ENCODE peak calls at places on chromosomes 7 and 10, in ten cellular contexts. X is WTC11; I is Calu3; F is astrocyte of the spinal cord; G is tibial nerve; S is heart right ventricle; C is neural crest cell; V is CD8-positive, alpha-beta T cell; N is AG04450; T is uterus. O is an unnamed sample.

GRCh38 chr7:86600506-86601290 is 43.0 kb upstream of the GRM3 start:
- DNase-seq in F (no peak), C (no peak), I (peak), V (no peak), N (no peak), T (no peak), S (no peak), G (no peak), X (peak), O (no peak)

GRCh38 chr7:40015790-40016296 is 65.8 kb downstream of the CDK13 start:
- DNase-seq in N (no peak), C (no peak), T (peak), F (peak), G (no peak), V (no peak), X (no peak), S (no peak), I (peak), O (peak)

GRCh38 chr7:81415181-81415580 is 354.7 kb downstream of the HGF start:
- DNase-seq in C (no peak), S (no peak), T (no peak), N (no peak), I (no peak), F (peak), X (no peak), V (no peak), G (no peak), O (peak)

GRCh38 chr7:4018917-4019316 is 663.2 kb upstream of the FOXK1 start:
- DNase-seq in X (no peak), V (no peak), C (no peak), F (no peak), S (no peak), T (no peak), N (no peak), G (no peak), I (no peak), O (no peak)

GRCh38 chr7:35384761-35385700 is 131.1 kb upstream of the TBX20 start:
- DNase-seq in G (no peak), S (peak), V (no peak), T (no peak), C (no peak), X (no peak), F (no peak), N (no peak), I (no peak), O (no peak)

GRCh38 chr10:20271490-20271889 is 455.3 kb downstream of the PLXDC2 start:
- DNase-seq in G (no peak), T (no peak), S (no peak), N (no peak), F (no peak), V (no peak), X (no peak), C (no peak), I (no peak), O (no peak)

GRCh38 chr10:804787-805634 is 115.5 kb upstream of the DIP2C start:
- DNase-seq in N (no peak), V (no peak), G (no peak), I (no peak), C (no peak), T (no peak), X (no peak), S (no peak), F (no peak), O (no peak)

GRCh38 chr10:115720121-115720520 is 552.9 kb downstream of the GFRA1 start:
- DNase-seq in T (no peak), F (no peak), X (no peak), V (no peak), I (no peak), C (no peak), N (no peak), S (no peak), G (no peak), O (no peak)

GRCh38 chr10:130038611-130039109 is 72.0 kb downstream of the C10orf143 start:
- DNase-seq in F (no peak), C (no peak), I (no peak), V (no peak), X (no peak), T (no peak), N (no peak), S (no peak), G (no peak), O (no peak)

GRCh38 chr10:59833810-59834209 is 72.5 kb downstream of the CCDC6 start:
- DNase-seq in C (no peak), N (no peak), I (no peak), T (no peak), V (no peak), F (no peak), X (no peak), G (no peak), S (no peak), O (no peak)

GRCh38 chr7:47198159-47198558 is 383.8 kb downstream of the TNS3 start:
- DNase-seq in C (no peak), N (no peak), X (no peak), S (no peak), V (no peak), T (no peak), F (no peak), G (no peak), I (no peak), O (no peak)

GRCh38 chr7:69367785-69368184 is 230.5 kb upstream of the AUTS2 start:
- DNase-seq in V (no peak), N (no peak), I (no peak), G (no peak), F (no peak), X (no peak), C (no peak), S (no peak), T (no peak), O (no peak)

GRCh38 chr10:60848126-60848525 is 69.8 kb downstream of the CDK1 start:
- DNase-seq in N (no peak), F (peak), C (no peak), I (peak), V (no peak), G (no peak), T (peak), X (no peak), S (peak), O (peak)

GRCh38 chr10:85597006-85597405 is 769.6 kb downstream of the GRID1 start:
- DNase-seq in N (no peak), T (no peak), S (no peak), F (no peak), I (no peak), X (no peak), C (no peak), G (no peak), V (no peak), O (no peak)

GRCh38 chr10:122164815-122165491 is 106.1 kb upstream of the BTBD16 start:
- DNase-seq in N (no peak), F (no peak), V (no peak), G (no peak), I (no peak), C (no peak), S (no peak), X (no peak), T (no peak), O (no peak)

GRCh38 chr7:113891828-113892227 is 27.0 kb downstream of the PPP1R3A start:
- DNase-seq in N (peak), T (no peak), C (no peak), S (no peak), V (no peak), G (no peak), I (no peak), X (no peak), F (peak), O (no peak)

GRCh38 chr7:70829221-70830059 is 302.5 kb upstream of the GALNT17 start:
- DNase-seq in N (no peak), X (peak), G (peak), V (peak), F (peak), I (peak), T (peak), S (peak), C (peak), O (peak)

GRCh38 chr7:30548762-30549344 is 44.2 kb upstream of the GGCT start:
- DNase-seq in C (peak), N (peak), V (peak), X (peak), G (peak), S (peak), T (peak), I (peak), F (peak), O (peak)

GRCh38 chr7:29950480-29950879 is 39.1 kb downstream of the SCRN1 start:
- DNase-seq in I (no peak), N (no peak), T (no peak), G (no peak), X (no peak), C (no peak), S (no peak), F (no peak), V (no peak), O (no peak)

GRCh38 chr10:47276071-47276470 is 23.9 kb upstream of the GDF10 start:
- DNase-seq in C (no peak), V (no peak), N (no peak), S (no peak), X (no peak), F (no peak), I (no peak), G (no peak), T (no peak), O (no peak)

GRCh38 chr7:131110294-131111080 is 217.2 kb upstream of the MKLN1 start:
- DNase-seq in I (peak), N (no peak), C (no peak), T (peak), X (no peak), V (no peak), S (peak), G (peak), F (peak), O (peak)

GRCh38 chr7:36312064-36312914 is 77.4 kb upstream of the ANLN start:
- DNase-seq in C (no peak), V (peak), I (peak), N (no peak), T (no peak), S (no peak), G (no peak), X (peak), F (no peak), O (no peak)

GRCh38 chr7:101947899-101948298 is 130.5 kb downstream of the CUX1 start:
- DNase-seq in V (no peak), X (no peak), T (peak), F (no peak), C (no peak), S (peak), N (no peak), G (no peak), I (no peak), O (no peak)

GRCh38 chr10:16891375-16892313 is 74.4 kb upstream of the RSU1 start:
- DNase-seq in C (peak), G (peak), N (peak), T (peak), S (peak), V (peak), I (peak), X (peak), F (peak), O (peak)
- TF ChIP-seq CTCF in C (peak), G (peak), N (peak), T (peak), S (peak), V (peak), I (no peak), X (no peak), F (peak), O (peak)

DNA sequence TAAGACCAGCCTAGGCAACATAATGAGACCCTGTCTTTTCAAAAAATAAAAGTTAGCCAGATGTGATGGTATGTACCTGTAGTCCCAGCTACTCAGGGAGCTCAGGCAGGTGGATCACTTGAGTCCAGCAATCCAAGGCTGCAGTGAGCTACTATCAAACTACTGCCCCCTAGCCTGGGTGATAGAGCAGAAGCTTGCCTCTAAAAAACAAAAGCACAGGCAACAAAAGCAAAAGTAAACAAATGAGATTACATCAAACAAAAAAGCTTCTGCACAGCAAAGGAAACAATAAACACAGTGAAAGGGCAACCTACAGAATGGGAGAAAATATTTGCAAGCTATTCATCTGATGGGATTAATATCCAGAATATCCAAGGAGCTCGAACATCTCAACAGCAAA is 65.4 kb downstream of the FANK1 start:
- DNase-seq in F (no peak), C (no peak), T (no peak), V (no peak), X (no peak), I (no peak), N (no peak), G (no peak), S (no peak), O (no peak)
- TF ChIP-seq CTCF in F (no peak), C (no peak), T (no peak), V (no peak), X (no peak), I (no peak), N (no peak), G (no peak), S (no peak), O (no peak)

GRCh38 chr7:45901566-45901965 is 13.3 kb downstream of the IGFBP1 start:
- DNase-seq in N (no peak), F (no peak), S (no peak), T (no peak), V (no peak), G (no peak), I (no peak), C (no peak), X (no peak), O (no peak)

GRCh38 chr7:45897042-45897690 is 8.9 kb downstream of the IGFBP1 start:
- DNase-seq in G (no peak), T (no peak), F (peak), V (no peak), C (no peak), I (peak), N (no peak), X (no peak), S (no peak), O (peak)

GRCh38 chr7:45898241-45898640 is 10.0 kb downstream of the IGFBP1 start:
- DNase-seq in G (no peak), X (no peak), I (no peak), N (no peak), V (no peak), T (no peak), F (no peak), C (no peak), S (no peak), O (peak)

GRCh38 chr7:45902820-45903219 is 14.5 kb downstream of the IGFBP1 start:
- DNase-seq in G (no peak), V (no peak), N (no peak), T (no peak), I (no peak), X (no peak), C (no peak), F (no peak), S (no peak), O (no peak)
- TF ChIP-seq CTCF in G (no peak), V (no peak), N (peak), T (no peak), I (peak), X (no peak), C (no peak), F (no peak), S (no peak), O (peak)

GRCh38 chr10:43197834-43198681 is 59.8 kb downstream of the CSGALNACT2 start:
- DNase-seq in I (no peak), V (no peak), F (no peak), N (no peak), C (no peak), X (peak), S (peak), T (peak), G (no peak), O (no peak)
- TF ChIP-seq CTCF in I (no peak), V (no peak), F (peak), N (peak), C (peak), X (peak), S (no peak), T (no peak), G (no peak), O (peak)

DNA sequence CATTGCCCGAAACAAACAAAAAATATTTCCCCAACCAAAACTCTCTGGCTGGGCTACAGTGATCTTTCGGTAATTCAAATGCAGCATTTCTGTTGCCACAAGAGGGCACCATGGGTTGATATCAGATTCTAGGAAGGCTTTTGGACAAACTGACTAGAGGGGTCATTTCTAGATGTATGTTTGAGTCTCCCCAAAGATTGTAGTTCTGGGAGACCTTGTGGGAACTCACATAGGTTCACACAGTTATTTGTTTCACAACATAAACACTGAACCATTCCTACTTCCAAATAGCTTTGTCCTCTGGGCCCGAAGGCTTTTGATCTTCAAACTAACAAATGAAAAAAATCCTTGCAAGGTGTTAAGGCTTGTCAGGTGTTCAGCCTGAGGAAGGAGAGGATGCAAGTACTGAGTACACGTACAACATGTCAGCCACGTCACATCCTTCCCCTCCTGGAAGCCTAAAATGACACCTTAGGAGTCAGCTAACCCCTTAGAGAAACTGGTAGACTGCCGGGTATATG is 37.0 kb upstream of the IL15RA start:
- DNase-seq in V (peak), I (peak), N (no peak), S (peak), T (peak), F (peak), X (peak), C (peak), G (peak), O (peak)
- TF ChIP-seq CTCF in V (peak), I (peak), N (peak), S (peak), T (peak), F (peak), X (peak), C (peak), G (peak), O (peak)

GRCh38 chr10:97115846-97116245 is 69.9 kb downstream of the SLIT1 start:
- DNase-seq in X (no peak), C (no peak), G (no peak), S (no peak), T (no peak), F (no peak), N (no peak), I (no peak), V (no peak), O (no peak)

GRCh38 chr10:97119058-97119832 is 66.5 kb downstream of the SLIT1 start:
- DNase-seq in C (no peak), X (no peak), T (no peak), I (no peak), V (no peak), F (no peak), N (no peak), S (no peak), G (no peak), O (no peak)

GRCh38 chr10:97120370-97120769 is 65.4 kb downstream of the SLIT1 start:
- DNase-seq in F (no peak), N (no peak), X (no peak), T (no peak), G (no peak), V (no peak), C (no peak), S (no peak), I (no peak), O (no peak)

GRCh38 chr10:97116534-97117162 is 69.1 kb downstream of the SLIT1 start:
- DNase-seq in T (no peak), N (no peak), X (no peak), V (no peak), G (no peak), C (no peak), S (no peak), F (no peak), I (no peak), O (no peak)

DNA sequence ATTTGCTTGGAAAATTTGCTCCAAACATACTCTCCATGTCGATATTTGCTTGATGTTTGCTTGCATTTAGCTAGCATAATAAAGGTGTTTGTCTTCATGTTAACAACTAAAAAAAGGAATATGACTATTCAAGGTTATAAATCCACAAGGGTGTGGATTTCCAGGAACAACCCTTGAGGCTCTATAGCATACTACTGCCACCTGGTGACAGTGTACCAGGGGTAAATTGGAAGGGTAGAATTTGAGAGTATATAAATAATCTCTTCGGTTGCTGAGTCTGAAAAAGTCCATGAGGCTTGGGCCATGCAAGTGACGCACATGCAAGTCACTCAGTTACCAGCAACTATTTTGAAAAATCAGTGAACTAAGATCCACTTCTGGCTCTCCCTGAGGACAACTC is 68.4 kb downstream of the SLIT1 start:
- DNase-seq in G (no peak), V (no peak), N (no peak), I (peak), T (no peak), F (no peak), X (no peak), S (no peak), C (no peak), O (no peak)
- TF ChIP-seq CTCF in G (no peak), V (no peak), N (peak), I (peak), T (no peak), F (peak), X (no peak), S (peak), C (no peak), O (peak)

O was measured in HFFc6.